ENCODE peak calls at places on chromosomes 2 and 18, in four cellular contexts. S is endothelial cell; R is activated CD4-positive, alpha-beta T cell treated with anti-CD3 and anti-CD28 coated beads, Interleukin-2, amount 50 U/mL, for 24 hours; Q is AML-193. U is an unnamed sample.

GRCh38 chr2:27019459-27020336 is 13.1 kb upstream of the TMEM214 start:
- DNase-seq in S (no peak), Q (no peak), R (no peak), U (no peak)

GRCh38 chr2:238157506-238158017 is 1.2 kb upstream of the ERFE start:
- DNase-seq in Q (no peak), S (no peak), R (no peak), U (no peak)

GRCh38 chr2:75728614-75729419 is 18.1 kb upstream of the GCFC2 start:
- DNase-seq in R (no peak), Q (no peak), S (no peak), U (peak)

GRCh38 chr2:219616550-219616949 is 10.9 kb upstream of the SLC4A3 start:
- DNase-seq in S (no peak), R (no peak), Q (no peak), U (no peak)

GRCh38 chr2:228048838-228049490 is 132.5 kb downstream of the SPHKAP start:
- DNase-seq in Q (peak), S (peak), R (no peak), U (peak)

GRCh38 chr2:176067587-176068002 is 16.2 kb downstream of the EVX2 start:
- DNase-seq in Q (no peak), S (peak), R (no peak), U (no peak)

GRCh38 chr18:56505293-56505692 is 133.1 kb downstream of the TXNL1 start:
- DNase-seq in R (no peak), S (no peak), Q (no peak), U (no peak)

GRCh38 chr2:225763711-225764110 is 364.2 kb downstream of the NYAP2 start:
- DNase-seq in Q (no peak), S (no peak), R (no peak), U (no peak)

GRCh38 chr2:109670556-109671411 is 56.6 kb downstream of the SOWAHC start:
- DNase-seq in S (no peak), Q (no peak), R (no peak), U (no peak)

GRCh38 chr2:38097611-38098350 is 21.8 kb upstream of the CYP1B1 start:
- DNase-seq in Q (no peak), R (no peak), S (no peak), U (no peak)

GRCh38 chr2:75311993-75312392 is 112.7 kb upstream of the TACR1 start:
- DNase-seq in Q (no peak), R (no peak), S (peak), U (peak)

GRCh38 chr2:240904216-240905175 is 1.6 kb upstream of the CROCC2 start:
- DNase-seq in S (no peak), Q (no peak), R (no peak), U (no peak)

GRCh38 chr2:61017556-61018318 is at the start of the genes PEX13 and PUS10:
- DNase-seq in Q (peak), S (peak), R (peak), U (peak)

GRCh38 chr2:39778775-39779751 is at the start of gene THUMPD2:
- DNase-seq in Q (peak), R (peak), S (peak), U (peak)

GRCh38 chr2:208501217-208501616 is 94.6 kb downstream of the PTH2R start:
- DNase-seq in S (no peak), R (no peak), Q (no peak), U (peak)

GRCh38 chr2:237564526-237565131 is 1.7 kb upstream of the PRLH start:
- DNase-seq in Q (no peak), R (no peak), S (no peak), U (no peak)

GRCh38 chr18:75034937-75035336 is 174.0 kb downstream of the PTGR3 start:
- DNase-seq in Q (no peak), R (no peak), S (no peak), U (no peak)

GRCh38 chr2:63300835-63301234 is 250.2 kb downstream of the OTX1 start:
- DNase-seq in Q (no peak), R (no peak), S (no peak), U (no peak)

GRCh38 chr2:109352066-109352897 is 223.3 kb downstream of the SH3RF3 start:
- DNase-seq in Q (no peak), S (no peak), R (no peak), U (no peak)

GRCh38 chr2:84297155-84297554 is 161.9 kb downstream of the SUCLG1 start:
- DNase-seq in Q (no peak), S (no peak), R (no peak), U (no peak)

GRCh38 chr2:124213977-124214587 is 189.0 kb downstream of the CNTNAP5 start:
- DNase-seq in Q (no peak), S (no peak), R (no peak), U (no peak)

GRCh38 chr18:54387631-54388030 is 29.9 kb downstream of the C18orf54 start:
- DNase-seq in S (no peak), R (no peak), Q (no peak), U (no peak)

GRCh38 chr2:2567776-2568175 is 236.7 kb upstream of the MYT1L start:
- DNase-seq in R (no peak), Q (no peak), S (no peak), U (no peak)

GRCh38 chr18:57775937-57776336 is 27.2 kb downstream of the ATP8B1 start:
- DNase-seq in Q (no peak), S (no peak), R (no peak), U (no peak)

GRCh38 chr18:80108122-80108536 is 933 bp upstream of the ADNP2 start:
- DNase-seq in R (no peak), Q (no peak), S (no peak), U (no peak)

GRCh38 chr2:96264086-96264485 is 1.7 kb downstream of the TMEM127 start:
- DNase-seq in Q (no peak), R (no peak), S (no peak), U (no peak)

GRCh38 chr2:58702302-58702696 is 461.2 kb upstream of the FANCL start:
- DNase-seq in Q (no peak), R (no peak), S (no peak), U (no peak)

GRCh38 chr2:8676915-8677645 is 4.8 kb upstream of the ID2 start:
- DNase-seq in S (no peak), R (no peak), Q (no peak), U (peak)

GRCh38 chr18:48946329-48946835 is 4.4 kb downstream of the SMAD7 start:
- DNase-seq in R (no peak), Q (no peak), S (no peak), U (no peak)

GRCh38 chr2:118246726-118247125 is 158.5 kb downstream of the INSIG2 start:
- DNase-seq in S (no peak), Q (no peak), R (no peak), U (no peak)

GRCh38 chr2:85457877-85458316 is 39.4 kb downstream of the SH2D6 start:
- DNase-seq in R (no peak), Q (no peak), S (no peak), U (no peak)

GRCh38 chr18:75204262-75204977 is 4.5 kb downstream of the PTGR3 start:
- DNase-seq in Q (no peak), R (no peak), S (peak), U (no peak)

GRCh38 chr2:114354199-114354598 is 88.2 kb upstream of the DPP10 start:
- DNase-seq in S (no peak), R (no peak), Q (no peak), U (no peak)

GRCh38 chr2:231227309-231228162 is 29.1 kb downstream of the ARMC9 start:
- DNase-seq in S (peak), Q (peak), R (peak), U (peak)

GRCh38 chr2:196244516-196244915 is 73.1 kb upstream of the STK17B start:
- DNase-seq in S (no peak), R (no peak), Q (no peak), U (no peak)

GRCh38 chr2:84876369-84876768 is 4.5 kb downstream of the TRABD2A start:
- DNase-seq in Q (no peak), R (no peak), S (no peak), U (no peak)